ENCODE peak calls at places on chromosomes 2 and 18, in six cellular contexts. One of them, this sample, is unnamed. For H3K4me1, the result is how much of the 10 kb centered on the place peaks cover.

GRCh38 chr2:200086911-200087310 is 131.5 kb downstream of the MAIP1 start:
- DNase-seq in H1: no peak
- DNase-seq in neuronal stem cell: no peak
- DNase-seq in IMR-90: no peak
- DNase-seq in mesenchymal stem cell: no peak
- DNase-seq in trophoblast cell: no peak
- DNase-seq in this sample: no peak

GRCh38 chr2:162591403-162592083 is 247.0 kb downstream of the KCNH7 start:
- DNase-seq in H1: no peak
- DNase-seq in neuronal stem cell: no peak
- DNase-seq in IMR-90: no peak
- DNase-seq in mesenchymal stem cell: peak
- DNase-seq in trophoblast cell: peak
- DNase-seq in this sample: no peak

GRCh38 chr2:108579631-108580030 is 45.4 kb downstream of the LIMS1 start:
- DNase-seq in H1: no peak
- DNase-seq in neuronal stem cell: no peak
- DNase-seq in IMR-90: peak
- DNase-seq in mesenchymal stem cell: peak
- DNase-seq in trophoblast cell: no peak
- DNase-seq in this sample: no peak

GRCh38 chr2:18630541-18630940 is 41.2 kb upstream of the NT5C1B start:
- DNase-seq in H1: no peak
- DNase-seq in neuronal stem cell: no peak
- DNase-seq in IMR-90: peak
- DNase-seq in mesenchymal stem cell: no peak
- DNase-seq in trophoblast cell: no peak
- DNase-seq in this sample: no peak

GRCh38 chr2:85717308-85718005 is 23.3 kb downstream of the GNLY start:
- DNase-seq in H1: no peak
- DNase-seq in neuronal stem cell: peak
- DNase-seq in IMR-90: peak
- DNase-seq in mesenchymal stem cell: no peak
- DNase-seq in trophoblast cell: no peak
- DNase-seq in this sample: no peak

GRCh38 chr18:55688066-55688465 is 100.1 kb upstream of the TCF4 start:
- DNase-seq in H1: no peak
- DNase-seq in neuronal stem cell: no peak
- DNase-seq in IMR-90: no peak
- DNase-seq in mesenchymal stem cell: no peak
- DNase-seq in trophoblast cell: peak
- DNase-seq in this sample: no peak

GRCh38 chr2:162291748-162292147 is 26.7 kb downstream of the IFIH1 start:
- DNase-seq in H1: no peak
- DNase-seq in neuronal stem cell: no peak
- DNase-seq in IMR-90: no peak
- DNase-seq in mesenchymal stem cell: no peak
- DNase-seq in trophoblast cell: no peak
- DNase-seq in this sample: no peak

GRCh38 chr2:138491495-138491862 is 10.1 kb upstream of the SPOPL start:
- DNase-seq in H1: no peak
- DNase-seq in neuronal stem cell: no peak
- DNase-seq in IMR-90: no peak
- DNase-seq in mesenchymal stem cell: no peak
- DNase-seq in trophoblast cell: no peak
- DNase-seq in this sample: no peak

GRCh38 chr2:239876241-239876947 is 148.7 kb downstream of the NDUFA10 start:
- DNase-seq in H1: no peak
- DNase-seq in neuronal stem cell: no peak
- DNase-seq in IMR-90: no peak
- DNase-seq in mesenchymal stem cell: no peak
- DNase-seq in trophoblast cell: no peak
- DNase-seq in this sample: peak

GRCh38 chr2:23545811-23546210 is 160.8 kb downstream of the KLHL29 start:
- DNase-seq in H1: no peak
- DNase-seq in neuronal stem cell: no peak
- DNase-seq in IMR-90: no peak
- DNase-seq in mesenchymal stem cell: no peak
- DNase-seq in trophoblast cell: no peak
- DNase-seq in this sample: no peak

GRCh38 chr2:44933434-44933951 is 8.0 kb upstream of the SIX3 start:
- DNase-seq in H1: no peak
- DNase-seq in neuronal stem cell: no peak
- DNase-seq in IMR-90: no peak
- DNase-seq in mesenchymal stem cell: no peak
- DNase-seq in trophoblast cell: no peak
- DNase-seq in this sample: no peak

GRCh38 chr2:209463835-209464234 is 40.0 kb downstream of the MAP2 start:
- DNase-seq in H1: no peak
- DNase-seq in neuronal stem cell: no peak
- DNase-seq in IMR-90: no peak
- DNase-seq in mesenchymal stem cell: no peak
- DNase-seq in trophoblast cell: no peak
- DNase-seq in this sample: no peak

GRCh38 chr2:177455187-177455586 is 62.6 kb downstream of the AGPS start:
- DNase-seq in H1: no peak
- DNase-seq in neuronal stem cell: no peak
- DNase-seq in IMR-90: no peak
- DNase-seq in mesenchymal stem cell: no peak
- DNase-seq in trophoblast cell: no peak
- DNase-seq in this sample: no peak

GRCh38 chr18:37698508-37699035 is 133.0 kb upstream of the CELF4 start:
- DNase-seq in H1: no peak
- DNase-seq in neuronal stem cell: no peak
- DNase-seq in IMR-90: no peak
- DNase-seq in mesenchymal stem cell: no peak
- DNase-seq in trophoblast cell: no peak
- DNase-seq in this sample: peak

GRCh38 chr18:70181015-70181414 is 24.5 kb downstream of the RTTN start:
- DNase-seq in H1: no peak
- DNase-seq in neuronal stem cell: no peak
- DNase-seq in IMR-90: peak
- DNase-seq in mesenchymal stem cell: peak
- DNase-seq in trophoblast cell: peak
- DNase-seq in this sample: no peak

GRCh38 chr2:48346124-48346536 is 183.8 kb upstream of the STON1 start:
- DNase-seq in H1: no peak
- DNase-seq in neuronal stem cell: no peak
- DNase-seq in IMR-90: peak
- DNase-seq in mesenchymal stem cell: peak
- DNase-seq in trophoblast cell: peak
- DNase-seq in this sample: no peak

GRCh38 chr2:72112421-72112820 is 35.2 kb downstream of the CYP26B1 start:
- DNase-seq in H1: no peak
- DNase-seq in neuronal stem cell: no peak
- DNase-seq in IMR-90: peak
- DNase-seq in mesenchymal stem cell: no peak
- DNase-seq in trophoblast cell: no peak
- DNase-seq in this sample: no peak

GRCh38 chr2:182866095-182866460 is 359 bp downstream of the FRZB start:
- DNase-seq in H1: no peak
- DNase-seq in neuronal stem cell: no peak
- DNase-seq in IMR-90: no peak
- DNase-seq in mesenchymal stem cell: peak
- DNase-seq in trophoblast cell: no peak
- DNase-seq in this sample: no peak

GRCh38 chr2:46824611-46825010 is 91.0 kb downstream of the MCFD2 start:
- DNase-seq in H1: no peak
- DNase-seq in neuronal stem cell: no peak
- DNase-seq in IMR-90: no peak
- DNase-seq in mesenchymal stem cell: no peak
- DNase-seq in trophoblast cell: no peak
- DNase-seq in this sample: no peak

GRCh38 chr2:189091253-189091652 is 88.3 kb downstream of the COL5A2 start:
- DNase-seq in H1: no peak
- DNase-seq in neuronal stem cell: no peak
- DNase-seq in IMR-90: peak
- DNase-seq in mesenchymal stem cell: no peak
- DNase-seq in trophoblast cell: peak
- DNase-seq in this sample: no peak

GRCh38 chr2:172596776-172597175 is 40.9 kb downstream of the PDK1 start:
- DNase-seq in H1: no peak
- DNase-seq in neuronal stem cell: no peak
- DNase-seq in IMR-90: no peak
- DNase-seq in mesenchymal stem cell: no peak
- DNase-seq in trophoblast cell: no peak
- DNase-seq in this sample: no peak

GRCh38 chr2:85758361-85759256 is 4.8 kb downstream of the ATOH8 start:
- DNase-seq in H1: no peak
- DNase-seq in neuronal stem cell: no peak
- DNase-seq in IMR-90: no peak
- DNase-seq in mesenchymal stem cell: no peak
- DNase-seq in trophoblast cell: peak
- DNase-seq in this sample: no peak

GRCh38 chr18:62883937-62884735 is 168.8 kb downstream of the PHLPP1 start:
- DNase-seq in H1: no peak
- DNase-seq in neuronal stem cell: no peak
- DNase-seq in IMR-90: no peak
- DNase-seq in mesenchymal stem cell: no peak
- DNase-seq in trophoblast cell: no peak
- DNase-seq in this sample: no peak

GRCh38 chr18:62878305-62878704 is 163.0 kb downstream of the PHLPP1 start:
- DNase-seq in H1: no peak
- DNase-seq in neuronal stem cell: no peak
- DNase-seq in IMR-90: no peak
- DNase-seq in mesenchymal stem cell: no peak
- DNase-seq in trophoblast cell: no peak
- DNase-seq in this sample: no peak

GRCh38 chr18:62880034-62880433 is 164.7 kb downstream of the PHLPP1 start:
- DNase-seq in H1: no peak
- DNase-seq in neuronal stem cell: no peak
- DNase-seq in IMR-90: no peak
- DNase-seq in mesenchymal stem cell: no peak
- DNase-seq in trophoblast cell: no peak
- DNase-seq in this sample: no peak

GRCh38 chr18:62880673-62881364 is 165.5 kb downstream of the PHLPP1 start:
- DNase-seq in H1: no peak
- DNase-seq in neuronal stem cell: no peak
- DNase-seq in IMR-90: no peak
- DNase-seq in mesenchymal stem cell: no peak
- DNase-seq in trophoblast cell: no peak
- DNase-seq in this sample: no peak

DNA sequence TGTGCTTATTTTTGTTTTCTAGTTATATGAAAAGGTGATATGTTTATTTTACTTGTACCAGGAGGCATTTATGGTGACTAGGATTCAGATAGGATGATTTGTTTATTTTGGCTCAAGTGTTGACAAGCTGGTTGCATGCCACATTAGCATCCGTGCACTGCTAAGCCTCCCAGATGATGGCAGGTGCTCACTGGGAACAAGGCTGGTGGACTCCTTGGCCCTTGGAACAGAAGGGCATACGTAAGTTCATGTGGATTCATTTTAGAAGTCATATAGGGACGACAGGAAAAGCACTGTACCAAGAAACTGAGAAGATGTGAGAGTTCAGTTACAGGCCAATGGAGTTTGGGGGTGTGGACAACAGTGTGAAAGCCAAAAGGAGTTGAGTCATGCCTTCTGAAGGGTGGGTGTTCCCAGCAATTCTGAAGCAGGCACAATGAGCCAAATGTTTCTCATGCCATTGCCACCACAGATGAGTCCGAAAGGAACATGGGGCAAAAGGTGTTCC is 166.2 kb downstream of the PHLPP1 start:
- DNase-seq in H1: no peak
- DNase-seq in neuronal stem cell: no peak
- DNase-seq in IMR-90: peak
- DNase-seq in mesenchymal stem cell: peak
- DNase-seq in trophoblast cell: no peak
- DNase-seq in this sample: no peak
- H3K4me1 ChIP-seq in H1: under half
- H3K4me1 ChIP-seq in neuronal stem cell: under half
- H3K4me1 ChIP-seq in IMR-90: under half
- H3K4me1 ChIP-seq in mesenchymal stem cell: under half
- H3K4me1 ChIP-seq in trophoblast cell: under half
- H3K4me1 ChIP-seq in this sample: under half

GRCh38 chr2:102268529-102269524 is 42.5 kb upstream of the IL1RL1 start:
- DNase-seq in H1: no peak
- DNase-seq in neuronal stem cell: no peak
- DNase-seq in IMR-90: peak
- DNase-seq in mesenchymal stem cell: peak
- DNase-seq in trophoblast cell: peak
- DNase-seq in this sample: no peak
- H4K91ac ChIP-seq in H1: no peak
- H4K91ac ChIP-seq in neuronal stem cell: no peak
- H4K91ac ChIP-seq in IMR-90: peak
- H4K91ac ChIP-seq in mesenchymal stem cell: peak
- H4K91ac ChIP-seq in trophoblast cell: no peak
- H4K91ac ChIP-seq in this sample: no peak

GRCh38 chr2:9660154-9660553 is 29.4 kb upstream of the YWHAQ start:
- DNase-seq in H1: no peak
- DNase-seq in neuronal stem cell: no peak
- DNase-seq in IMR-90: no peak
- DNase-seq in mesenchymal stem cell: no peak
- DNase-seq in trophoblast cell: no peak
- DNase-seq in this sample: no peak
- H3K4me1 ChIP-seq in H1: under half
- H3K4me1 ChIP-seq in neuronal stem cell: under half
- H3K4me1 ChIP-seq in IMR-90: under half
- H3K4me1 ChIP-seq in mesenchymal stem cell: under half
- H3K4me1 ChIP-seq in trophoblast cell: under half
- H3K4me1 ChIP-seq in this sample: under half

GRCh38 chr2:29940706-29941105 is 19.3 kb upstream of the ALK start:
- DNase-seq in H1: no peak
- DNase-seq in neuronal stem cell: no peak
- DNase-seq in IMR-90: no peak
- DNase-seq in mesenchymal stem cell: no peak
- DNase-seq in trophoblast cell: no peak
- DNase-seq in this sample: no peak
- H4K91ac ChIP-seq in H1: no peak
- H4K91ac ChIP-seq in neuronal stem cell: no peak
- H4K91ac ChIP-seq in IMR-90: no peak
- H4K91ac ChIP-seq in mesenchymal stem cell: no peak
- H4K91ac ChIP-seq in trophoblast cell: no peak
- H4K91ac ChIP-seq in this sample: no peak

GRCh38 chr2:168243061-168243460 is 4.3 kb downstream of the STK39 start:
- DNase-seq in H1: no peak
- DNase-seq in neuronal stem cell: no peak
- DNase-seq in IMR-90: no peak
- DNase-seq in mesenchymal stem cell: no peak
- DNase-seq in trophoblast cell: no peak
- DNase-seq in this sample: no peak

GRCh38 chr2:168239281-168239680 is 8.1 kb downstream of the STK39 start:
- DNase-seq in H1: no peak
- DNase-seq in neuronal stem cell: no peak
- DNase-seq in IMR-90: no peak
- DNase-seq in mesenchymal stem cell: no peak
- DNase-seq in trophoblast cell: no peak
- DNase-seq in this sample: no peak

GRCh38 chr2:168244318-168244717 is 3.1 kb downstream of the STK39 start:
- DNase-seq in H1: no peak
- DNase-seq in neuronal stem cell: no peak
- DNase-seq in IMR-90: no peak
- DNase-seq in mesenchymal stem cell: peak
- DNase-seq in trophoblast cell: no peak
- DNase-seq in this sample: no peak

GRCh38 chr2:168241208-168241607 is 6.2 kb downstream of the STK39 start:
- DNase-seq in H1: no peak
- DNase-seq in neuronal stem cell: no peak
- DNase-seq in IMR-90: no peak
- DNase-seq in mesenchymal stem cell: no peak
- DNase-seq in trophoblast cell: no peak
- DNase-seq in this sample: no peak

GRCh38 chr2:168241746-168242145 is 5.6 kb downstream of the STK39 start:
- DNase-seq in H1: no peak
- DNase-seq in neuronal stem cell: no peak
- DNase-seq in IMR-90: no peak
- DNase-seq in mesenchymal stem cell: peak
- DNase-seq in trophoblast cell: no peak
- DNase-seq in this sample: no peak
- H3K4me1 ChIP-seq in H1: under half
- H3K4me1 ChIP-seq in neuronal stem cell: under half
- H3K4me1 ChIP-seq in IMR-90: under half
- H3K4me1 ChIP-seq in mesenchymal stem cell: under half
- H3K4me1 ChIP-seq in trophoblast cell: under half
- H3K4me1 ChIP-seq in this sample: under half